ENCODE peak calls at places on chromosome 6, in seven cellular contexts. One of them, this sample, is unnamed.

GRCh38 chr6:144263786-144264185 is 21.3 kb upstream of the UTRN start:
- DNase-seq in T-helper 17 cell: no peak
- DNase-seq in DMS 273 treated with DMSO at 0.1 percent for 48 hours: no peak
- DNase-seq in left ventricle myocardium inferior: no peak
- DNase-seq in NCI-H2081: no peak
- DNase-seq in ELR: no peak
- DNase-seq in Karpas-422: no peak
- DNase-seq in this sample: no peak

GRCh38 chr6:131574133-131574532 is 1.1 kb downstream of the ARG1 start:
- DNase-seq in T-helper 17 cell: no peak
- DNase-seq in DMS 273 treated with DMSO at 0.1 percent for 48 hours: no peak
- DNase-seq in left ventricle myocardium inferior: no peak
- DNase-seq in NCI-H2081: no peak
- DNase-seq in ELR: no peak
- DNase-seq in Karpas-422: no peak
- DNase-seq in this sample: no peak

GRCh38 chr6:3489032-3489757 is 32.3 kb upstream of the SLC22A23 start:
- DNase-seq in T-helper 17 cell: no peak
- DNase-seq in DMS 273 treated with DMSO at 0.1 percent for 48 hours: no peak
- DNase-seq in left ventricle myocardium inferior: no peak
- DNase-seq in NCI-H2081: no peak
- DNase-seq in ELR: peak
- DNase-seq in Karpas-422: no peak
- DNase-seq in this sample: no peak

GRCh38 chr6:16148498-16148897 is 19.6 kb downstream of the MYLIP start:
- DNase-seq in T-helper 17 cell: no peak
- DNase-seq in DMS 273 treated with DMSO at 0.1 percent for 48 hours: no peak
- DNase-seq in left ventricle myocardium inferior: no peak
- DNase-seq in NCI-H2081: no peak
- DNase-seq in ELR: no peak
- DNase-seq in Karpas-422: no peak
- DNase-seq in this sample: no peak

GRCh38 chr6:39357998-39358686 is 35.6 kb upstream of the KCNK16 start:
- DNase-seq in T-helper 17 cell: no peak
- DNase-seq in DMS 273 treated with DMSO at 0.1 percent for 48 hours: peak
- DNase-seq in left ventricle myocardium inferior: no peak
- DNase-seq in NCI-H2081: peak
- DNase-seq in ELR: peak
- DNase-seq in Karpas-422: no peak
- DNase-seq in this sample: no peak

GRCh38 chr6:32974541-32975308 is 6.3 kb downstream of the BRD2 start:
- DNase-seq in T-helper 17 cell: no peak
- DNase-seq in DMS 273 treated with DMSO at 0.1 percent for 48 hours: no peak
- DNase-seq in left ventricle myocardium inferior: no peak
- DNase-seq in NCI-H2081: no peak
- DNase-seq in ELR: peak
- DNase-seq in Karpas-422: no peak
- DNase-seq in this sample: no peak

GRCh38 chr6:24721461-24722215 is 2.7 kb upstream of the C6orf62 start:
- DNase-seq in T-helper 17 cell: peak
- DNase-seq in DMS 273 treated with DMSO at 0.1 percent for 48 hours: no peak
- DNase-seq in left ventricle myocardium inferior: peak
- DNase-seq in NCI-H2081: peak
- DNase-seq in ELR: no peak
- DNase-seq in Karpas-422: no peak
- DNase-seq in this sample: no peak

GRCh38 chr6:90860822-90861601 is 274.1 kb upstream of the MAP3K7 start:
- DNase-seq in T-helper 17 cell: no peak
- DNase-seq in DMS 273 treated with DMSO at 0.1 percent for 48 hours: no peak
- DNase-seq in left ventricle myocardium inferior: no peak
- DNase-seq in NCI-H2081: peak
- DNase-seq in ELR: peak
- DNase-seq in Karpas-422: peak
- DNase-seq in this sample: no peak

GRCh38 chr6:166664135-166664534 is 37.1 kb upstream of the RPS6KA2 start:
- DNase-seq in T-helper 17 cell: no peak
- DNase-seq in DMS 273 treated with DMSO at 0.1 percent for 48 hours: no peak
- DNase-seq in left ventricle myocardium inferior: no peak
- DNase-seq in NCI-H2081: no peak
- DNase-seq in ELR: no peak
- DNase-seq in Karpas-422: no peak
- DNase-seq in this sample: no peak

GRCh38 chr6:43977404-43978111 is 149.7 kb downstream of the MRPL14 start:
- DNase-seq in T-helper 17 cell: peak
- DNase-seq in DMS 273 treated with DMSO at 0.1 percent for 48 hours: no peak
- DNase-seq in left ventricle myocardium inferior: no peak
- DNase-seq in NCI-H2081: no peak
- DNase-seq in ELR: peak
- DNase-seq in Karpas-422: no peak
- DNase-seq in this sample: no peak